ENCODE peak calls at places on chromosomes 5 and 9, in seven cellular contexts. U, C, F, Q, X, D and I are unnamed samples.

GRCh38 chr9:8685846-8686245 is 886.3 kb upstream of the DMAC1 start:
- DNase-seq in U (no peak), C (no peak), F (no peak), Q (no peak), X (no peak), D (no peak), I (no peak)

GRCh38 chr9:110777201-110777842 is 108.7 kb downstream of the MUSK start:
- DNase-seq in U (no peak), C (no peak), F (no peak), Q (no peak), X (no peak), D (no peak), I (no peak)

GRCh38 chr5:56852228-56853000 is 37.1 kb downstream of the MAP3K1 start:
- DNase-seq in U (no peak), C (peak), F (no peak), Q (no peak), X (no peak), D (no peak), I (no peak)

GRCh38 chr9:137083418-137084004 is 3.3 kb upstream of the MAN1B1 start:
- DNase-seq in U (peak), C (peak), F (peak), Q (no peak), X (no peak), D (peak), I (no peak)

GRCh38 chr5:5363045-5363444 is 59.4 kb upstream of the ICE1 start:
- DNase-seq in U (no peak), C (no peak), F (no peak), Q (no peak), X (no peak), D (no peak), I (no peak)

GRCh38 chr5:168934186-168934585 is 355.0 kb upstream of the PANK3 start:
- DNase-seq in U (no peak), C (peak), F (no peak), Q (no peak), X (no peak), D (no peak), I (no peak)

GRCh38 chr5:35938518-35939227 is at the start of gene CAPSL:
- DNase-seq in U (no peak), C (peak), F (peak), Q (no peak), X (peak), D (peak), I (peak)

GRCh38 chr9:133130721-133131244 is 9.7 kb upstream of the RALGDS start:
- DNase-seq in U (no peak), C (no peak), F (no peak), Q (no peak), X (no peak), D (no peak), I (no peak)

GRCh38 chr9:69971643-69972449 is 71.8 kb upstream of the MAMDC2 start:
- DNase-seq in U (peak), C (peak), F (peak), Q (peak), X (peak), D (peak), I (peak)

GRCh38 chr9:73916016-73916673 is 581.0 kb upstream of the RORB start:
- DNase-seq in U (no peak), C (no peak), F (peak), Q (no peak), X (no peak), D (no peak), I (no peak)

GRCh38 chr5:148820778-148821395 is 5.5 kb upstream of the ADRB2 start:
- DNase-seq in U (no peak), C (peak), F (peak), Q (no peak), X (peak), D (no peak), I (no peak)

GRCh38 chr9:128162215-128163026 is 2.4 kb downstream of the BBLN start:
- DNase-seq in U (peak), C (no peak), F (peak), Q (no peak), X (no peak), D (no peak), I (no peak)

GRCh38 chr5:60821488-60822284 is 22.4 kb downstream of the ELOVL7 start:
- DNase-seq in U (no peak), C (no peak), F (no peak), Q (no peak), X (no peak), D (no peak), I (no peak)

GRCh38 chr5:448061-448765 is 5.2 kb downstream of the EXOC3 start:
- DNase-seq in U (peak), C (no peak), F (no peak), Q (no peak), X (peak), D (no peak), I (peak)

GRCh38 chr9:25003686-25004085 is 458.0 kb upstream of the IZUMO3 start:
- DNase-seq in U (no peak), C (no peak), F (no peak), Q (no peak), X (peak), D (no peak), I (no peak)